ENCODE peak calls at places on chromosomes 16 and 17, in six cellular contexts. D is T-helper 9 cell; F is CD8-positive, alpha-beta memory T cell; H is iris pigment epithelial cell; C is naive thymus-derived CD8-positive, alpha-beta T cell; G is iPS DF 19.7. M is an unnamed sample.

GRCh38 chr17:68591583-68591982 is 9.6 kb downstream of the FAM20A start:
- DNase-seq in D (no peak), F (no peak), H (no peak), C (no peak), G (no peak), M (no peak)

GRCh38 chr17:28896491-28896883 is 1.0 kb downstream of the FLOT2 start:
- DNase-seq in D (no peak), F (no peak), H (no peak), C (no peak), G (no peak), M (peak; percentile 33)

GRCh38 chr17:37446027-37446426 is 39.3 kb downstream of the TADA2A start:
- DNase-seq in D (no peak), F (no peak), H (peak; percentile 43), C (no peak), G (no peak), M (peak; percentile 42)

GRCh38 chr17:74172700-74173099 is 30.8 kb upstream of the RPL38 start:
- DNase-seq in D (no peak), F (no peak), H (no peak), C (no peak), G (no peak), M (no peak)

GRCh38 chr17:28717578-28718316 is at the start of gene RAB34:
- DNase-seq in D (no peak), F (no peak), H (peak; percentile 85), C (no peak), G (peak; percentile 75), M (peak; percentile 84)

GRCh38 chr16:83913234-83913633 is 14.3 kb downstream of the MLYCD start:
- DNase-seq in D (no peak), F (no peak), H (no peak), C (no peak), G (no peak), M (no peak)

GRCh38 chr16:23072084-23072599 is 77.1 kb downstream of the USP31 start:
- DNase-seq in D (no peak), F (no peak), H (peak; percentile 88), C (no peak), G (no peak), M (no peak)

GRCh38 chr17:13351046-13351445 is 250.7 kb downstream of the HS3ST3A1 start:
- DNase-seq in D (no peak), F (no peak), H (peak; percentile 76), C (no peak), G (no peak), M (no peak)

GRCh38 chr16:65468121-65468520 is 346.3 kb upstream of the CDH11 start:
- DNase-seq in D (no peak), F (no peak), H (no peak), C (no peak), G (no peak), M (no peak)

GRCh38 chr17:16925461-16926060 is 46.4 kb downstream of the TNFRSF13B start:
- DNase-seq in D (no peak), F (peak; percentile 26), H (no peak), C (no peak), G (no peak), M (no peak)

GRCh38 chr17:49926886-49927285 is 42.1 kb upstream of the DLX4 start:
- DNase-seq in D (no peak), F (no peak), H (no peak), C (no peak), G (no peak), M (no peak)

GRCh38 chr16:55329791-55330190 is 5.8 kb downstream of the IRX6 start:
- DNase-seq in D (no peak), F (no peak), H (no peak), C (no peak), G (no peak), M (no peak)

GRCh38 chr17:76716146-76716833 is 5.5 kb upstream of the MXRA7 start:
- DNase-seq in D (peak; percentile 37), F (peak; percentile 94), H (peak; percentile 100), C (peak; percentile 51), G (no peak), M (no peak)

GRCh38 chr17:55259684-55260111 is 5.1 kb upstream of the HLF start:
- DNase-seq in D (no peak), F (no peak), H (no peak), C (no peak), G (no peak), M (no peak)

GRCh38 chr17:57971572-57971971 is 16.4 kb upstream of the CUEDC1 start:
- DNase-seq in D (no peak), F (no peak), H (no peak), C (no peak), G (no peak), M (peak; percentile 46)

GRCh38 chr16:85069171-85069570 is 41.6 kb downstream of the KIAA0513 start:
- DNase-seq in D (no peak), F (no peak), H (no peak), C (no peak), G (no peak), M (no peak)

M was measured in NCI-H2171 treated with DMSO at 0.1 percent for 48 hours.